ENCODE peak calls at places on chromosomes 13 and 19, in eight cellular contexts. U, W, E, P, F, J, Y and X are unnamed samples.

GRCh38 chr13:51636349-51636890 is 52.2 kb downstream of the WDFY2 start:
- DNase-seq in E (peak), F (no peak), W (no peak), Y (no peak), J (no peak), U (no peak), P (no peak), X (no peak)

GRCh38 chr13:36673838-36674326 is at the start of gene SERTM1:
- DNase-seq in E (no peak), W (no peak), U (no peak), F (no peak), P (no peak), Y (no peak), J (peak), X (peak)

GRCh38 chr19:1365306-1365963 is 18.3 kb upstream of the NDUFS7 start:
- DNase-seq in P (no peak), Y (no peak), F (no peak), J (no peak), E (no peak), W (no peak), U (no peak), X (no peak)

GRCh38 chr19:41194157-41194552 is 1.1 kb downstream of the CYP2S1 start:
- DNase-seq in F (no peak), U (no peak), Y (no peak), P (no peak), J (no peak), E (no peak), W (no peak), X (no peak)

GRCh38 chr19:3809881-3810707 is 23.9 kb upstream of the MATK start:
- DNase-seq in E (no peak), U (no peak), P (no peak), J (no peak), W (no peak), Y (no peak), F (no peak), X (no peak)

GRCh38 chr13:98202026-98202425 is 25.0 kb upstream of the RNF113B start:
- DNase-seq in J (no peak), U (no peak), Y (no peak), P (no peak), F (no peak), W (no peak), E (no peak), X (no peak)

GRCh38 chr19:16062789-16063188 is 13.5 kb upstream of the TPM4 start:
- DNase-seq in P (peak), Y (no peak), W (no peak), U (no peak), J (no peak), E (peak), F (no peak), X (peak)

GRCh38 chr13:93304868-93305613 is 78.4 kb downstream of the GPC6 start:
- DNase-seq in F (no peak), P (no peak), J (no peak), W (no peak), Y (no peak), U (no peak), E (no peak), X (no peak)

GRCh38 chr19:48443262-48443661 is 2.5 kb upstream of the GRWD1 start:
- DNase-seq in W (no peak), Y (no peak), J (peak), F (no peak), U (no peak), P (no peak), E (no peak), X (no peak)

GRCh38 chr13:114016321-114017027 is 42.6 kb upstream of the C13orf46 start:
- DNase-seq in E (no peak), U (no peak), P (no peak), J (no peak), Y (no peak), F (no peak), W (no peak), X (no peak)

GRCh38 chr19:41427647-41428480 is 690 bp upstream of the B3GNT8 start:
- DNase-seq in U (peak), W (no peak), F (no peak), P (no peak), J (peak), E (peak), Y (no peak), X (no peak)

GRCh38 chr19:53086949-53087348 is 16.3 kb downstream of the ZNF160 start:
- DNase-seq in F (no peak), E (no peak), P (peak), W (no peak), U (peak), Y (no peak), J (peak), X (no peak)

GRCh38 chr13:99191336-99191899 is 9.2 kb upstream of the UBAC2 start:
- DNase-seq in Y (no peak), W (no peak), J (no peak), U (no peak), P (no peak), F (no peak), E (no peak), X (no peak)

GRCh38 chr19:10620786-10621185 is 4.6 kb upstream of the SLC44A2 start:
- DNase-seq in J (peak), E (no peak), P (no peak), W (no peak), U (no peak), Y (no peak), F (no peak), X (no peak)

GRCh38 chr13:51768976-51769375 is 35.0 kb downstream of the DHRS12 start:
- DNase-seq in P (no peak), Y (no peak), E (no peak), U (no peak), W (no peak), J (no peak), F (no peak), X (no peak)

GRCh38 chr19:31351212-31352193 is 2.3 kb upstream of the TSHZ3 start:
- DNase-seq in E (no peak), F (no peak), U (peak), W (no peak), P (peak), J (peak), Y (no peak), X (no peak)

GRCh38 chr13:30997697-30998547 is 65.5 kb downstream of the TEX26 start:
- DNase-seq in J (no peak), P (no peak), U (no peak), W (no peak), Y (no peak), E (no peak), F (no peak), X (no peak)

GRCh38 chr13:79282976-79283375 is 123.1 kb downstream of the RBM26 start:
- DNase-seq in F (no peak), U (peak), E (no peak), Y (no peak), J (peak), P (no peak), W (no peak), X (no peak)

GRCh38 chr19:8017808-8018207 is 12.4 kb upstream of the ELAVL1 start:
- DNase-seq in J (no peak), W (no peak), U (no peak), Y (no peak), F (no peak), P (no peak), E (peak), X (no peak)

GRCh38 chr19:43699506-43700367 is 16.1 kb upstream of the IRGC start:
- DNase-seq in P (peak), E (no peak), J (peak), W (no peak), F (no peak), Y (no peak), U (peak), X (no peak)